ENCODE peak calls at places on chromosomes 4 and X, in four cellular contexts. One of them, this sample, is unnamed.

GRCh38 chr4:134636332-134637055 is 434.9 kb upstream of the PABPC4L start:
- DNase-seq in mucosa of descending colon: no peak
- DNase-seq in GM23248: no peak
- DNase-seq in neural crest cell: no peak
- DNase-seq in this sample: no peak

GRCh38 chrX:349196-349595 is 30.6 kb upstream of the GTPBP6 start:
- DNase-seq in mucosa of descending colon: no peak
- DNase-seq in GM23248: no peak
- DNase-seq in neural crest cell: no peak
- DNase-seq in this sample: peak

GRCh38 chrX:24646745-24647182 is 383 bp downstream of the PCYT1B start:
- DNase-seq in mucosa of descending colon: no peak
- DNase-seq in GM23248: peak
- DNase-seq in neural crest cell: peak
- DNase-seq in this sample: no peak

GRCh38 chr4:101282076-101282844 is 65.1 kb downstream of the PPP3CA start:
- DNase-seq in mucosa of descending colon: no peak
- DNase-seq in GM23248: no peak
- DNase-seq in neural crest cell: no peak
- DNase-seq in this sample: no peak

GRCh38 chr4:6177587-6178197 is 22.7 kb downstream of the JAKMIP1 start:
- DNase-seq in mucosa of descending colon: peak
- DNase-seq in GM23248: no peak
- DNase-seq in neural crest cell: no peak
- DNase-seq in this sample: no peak

GRCh38 chr4:137961051-137961438 is 281.1 kb downstream of the SLC7A11 start:
- DNase-seq in mucosa of descending colon: no peak
- DNase-seq in GM23248: peak
- DNase-seq in neural crest cell: no peak
- DNase-seq in this sample: no peak

GRCh38 chrX:47796433-47796906 is 40.2 kb upstream of the ZNF81 start:
- DNase-seq in mucosa of descending colon: no peak
- DNase-seq in GM23248: peak
- DNase-seq in neural crest cell: no peak
- DNase-seq in this sample: no peak

GRCh38 chrX:43750248-43750676 is 94.2 kb downstream of the MAOA start:
- DNase-seq in mucosa of descending colon: peak
- DNase-seq in GM23248: peak
- DNase-seq in neural crest cell: peak
- DNase-seq in this sample: no peak

GRCh38 chr4:89586864-89587263 is 250.1 kb downstream of the SNCA start:
- DNase-seq in mucosa of descending colon: no peak
- DNase-seq in GM23248: peak
- DNase-seq in neural crest cell: no peak
- DNase-seq in this sample: no peak

GRCh38 chr4:37662861-37663390 is 23.2 kb downstream of the RELL1 start:
- DNase-seq in mucosa of descending colon: no peak
- DNase-seq in GM23248: no peak
- DNase-seq in neural crest cell: peak
- DNase-seq in this sample: no peak

GRCh38 chrX:23434356-23434884 is 99.8 kb downstream of the PTCHD1 start:
- DNase-seq in mucosa of descending colon: peak
- DNase-seq in GM23248: peak
- DNase-seq in neural crest cell: no peak
- DNase-seq in this sample: no peak

GRCh38 chr4:153438916-153439756 is 27.0 kb upstream of the TMEM131L start:
- DNase-seq in mucosa of descending colon: no peak
- DNase-seq in GM23248: no peak
- DNase-seq in neural crest cell: no peak
- DNase-seq in this sample: no peak

GRCh38 chrX:153582896-153583295 is 16.0 kb downstream of the CCNQ start:
- DNase-seq in mucosa of descending colon: peak
- DNase-seq in GM23248: no peak
- DNase-seq in neural crest cell: peak
- DNase-seq in this sample: peak

GRCh38 chrX:109360301-109360700 is 121.6 kb downstream of the GUCY2F start:
- DNase-seq in mucosa of descending colon: no peak
- DNase-seq in GM23248: peak
- DNase-seq in neural crest cell: no peak
- DNase-seq in this sample: no peak

GRCh38 chr4:53490161-53490915 is 100.9 kb downstream of the LNX1 start:
- DNase-seq in mucosa of descending colon: no peak
- DNase-seq in GM23248: peak
- DNase-seq in neural crest cell: no peak
- DNase-seq in this sample: no peak

GRCh38 chr4:134777626-134778025 is 576.0 kb upstream of the PABPC4L start:
- DNase-seq in mucosa of descending colon: peak
- DNase-seq in GM23248: no peak
- DNase-seq in neural crest cell: no peak
- DNase-seq in this sample: no peak

GRCh38 chr4:101103381-101104142 is 243.8 kb downstream of the PPP3CA start:
- DNase-seq in mucosa of descending colon: peak
- DNase-seq in GM23248: peak
- DNase-seq in neural crest cell: no peak
- DNase-seq in this sample: no peak

GRCh38 chr4:13912966-13913365 is 285.4 kb upstream of the BOD1L1 start:
- DNase-seq in mucosa of descending colon: no peak
- DNase-seq in GM23248: peak
- DNase-seq in neural crest cell: no peak
- DNase-seq in this sample: no peak

GRCh38 chr4:83993774-83994173 is 457.9 kb downstream of the GPAT3 start:
- DNase-seq in mucosa of descending colon: no peak
- DNase-seq in GM23248: no peak
- DNase-seq in neural crest cell: peak
- DNase-seq in this sample: no peak

GRCh38 chrX:118633530-118633929 is 93.9 kb upstream of the IL13RA1 start:
- DNase-seq in mucosa of descending colon: no peak
- DNase-seq in GM23248: no peak
- DNase-seq in neural crest cell: no peak
- DNase-seq in this sample: no peak

GRCh38 chrX:47802589-47802988 is 34.1 kb upstream of the ZNF81 start:
- DNase-seq in mucosa of descending colon: no peak
- DNase-seq in GM23248: peak
- DNase-seq in neural crest cell: no peak
- DNase-seq in this sample: no peak

GRCh38 chrX:154531626-154532025 is 15.0 kb downstream of the G6PD start:
- DNase-seq in mucosa of descending colon: no peak
- DNase-seq in GM23248: peak
- DNase-seq in neural crest cell: no peak
- DNase-seq in this sample: no peak

GRCh38 chrX:39248330-39248729 is 447.1 kb downstream of the MID1IP1 start:
- DNase-seq in mucosa of descending colon: no peak
- DNase-seq in GM23248: no peak
- DNase-seq in neural crest cell: no peak
- DNase-seq in this sample: no peak

GRCh38 chr4:100190643-100191600 is 654 bp upstream of the DDIT4L start:
- DNase-seq in mucosa of descending colon: no peak
- DNase-seq in GM23248: peak
- DNase-seq in neural crest cell: peak
- DNase-seq in this sample: no peak

GRCh38 chrX:77160301-77160700 is 286.9 kb upstream of the FGF16 start:
- DNase-seq in mucosa of descending colon: no peak
- DNase-seq in GM23248: peak
- DNase-seq in neural crest cell: no peak
- DNase-seq in this sample: no peak

GRCh38 chr4:26005764-26006163 is 91.7 kb downstream of the SMIM20 start:
- DNase-seq in mucosa of descending colon: no peak
- DNase-seq in GM23248: no peak
- DNase-seq in neural crest cell: no peak
- DNase-seq in this sample: no peak

GRCh38 chrX:133580630-133581029 is 165.3 kb upstream of the GPC4 start:
- DNase-seq in mucosa of descending colon: no peak
- DNase-seq in GM23248: peak
- DNase-seq in neural crest cell: no peak
- DNase-seq in this sample: no peak

GRCh38 chr4:119227690-119228089 is 15.2 kb downstream of the USP53 start:
- DNase-seq in mucosa of descending colon: no peak
- DNase-seq in GM23248: peak
- DNase-seq in neural crest cell: no peak
- DNase-seq in this sample: no peak

GRCh38 chr4:140888059-140888458 is 131.9 kb upstream of the TBC1D9 start:
- DNase-seq in mucosa of descending colon: no peak
- DNase-seq in GM23248: no peak
- DNase-seq in neural crest cell: no peak
- DNase-seq in this sample: no peak

This sample was measured in C1 segment of cervical spinal cord.